ENCODE peak calls at places on chromosomes 13 and 19, in eight cellular contexts. S is cardiac fibroblast, X is choroid plexus epithelial cell, Z is pancreas, B is astrocyte of the spinal cord, C is mucosa of descending colon, M is cardiac muscle cell, O is fibroblast of the aortic adventitia. U is an unnamed sample.

GRCh38 chr19:17475541-17476115 is 5.3 kb downstream of the SLC27A1 start:
- DNase-seq in S (peak; percentile 76), X (peak; percentile 81), Z (peak; percentile 78), B (peak; percentile 64), C (no peak), M (peak; percentile 59), O (peak; percentile 37), U (no peak)

GRCh38 chr13:53920916-53921315 is 892.3 kb downstream of the OLFM4 start:
- DNase-seq in S (no peak), X (no peak), Z (no peak), B (no peak), C (no peak), M (no peak), O (no peak), U (no peak)

GRCh38 chr19:30393046-30393445 is 20.9 kb downstream of the ZNF536 start:
- DNase-seq in S (no peak), X (no peak), Z (no peak), B (no peak), C (no peak), M (no peak), O (no peak), U (no peak)

GRCh38 chr13:21429217-21429616 is 29.9 kb downstream of the ZDHHC20 start:
- DNase-seq in S (no peak), X (no peak), Z (no peak), B (no peak), C (no peak), M (no peak), O (no peak), U (no peak)

GRCh38 chr19:18399008-18399407 is 1.6 kb upstream of the LRRC25 start:
- DNase-seq in S (peak; percentile 58), X (peak; percentile 63), Z (peak; percentile 61), B (no peak), C (no peak), M (no peak), O (peak; percentile 49), U (no peak)

GRCh38 chr19:13430790-13431582 is 75.3 kb downstream of the CACNA1A start:
- DNase-seq in S (peak; percentile 67), X (peak; percentile 50), Z (peak; percentile 27), B (peak; percentile 43), C (peak; percentile 54), M (peak; percentile 50), O (peak; percentile 51), U (no peak)

GRCh38 chr13:104683789-104684188 is 1617.6 kb upstream of the SLC10A2 start:
- DNase-seq in S (no peak), X (no peak), Z (no peak), B (peak; percentile 2), C (no peak), M (peak; percentile 55), O (no peak), U (no peak)

GRCh38 chr13:113832204-113832603 is 31.7 kb downstream of the GAS6 start:
- DNase-seq in S (no peak), X (no peak), Z (no peak), B (no peak), C (no peak), M (no peak), O (no peak), U (no peak)

GRCh38 chr19:1481893-1482360 is 2.9 kb upstream of the C19orf25 start:
- DNase-seq in S (no peak), X (no peak), Z (no peak), B (no peak), C (peak; percentile 29), M (no peak), O (no peak), U (no peak)

GRCh38 chr13:94305463-94305862 is 174.0 kb downstream of the DCT start:
- DNase-seq in S (peak; percentile 81), X (peak; percentile 94), Z (no peak), B (peak; percentile 76), C (no peak), M (no peak), O (peak; percentile 70), U (peak; percentile 74)

GRCh38 chr13:24921003-24921402 is 157.0 kb downstream of the RNF17 start:
- DNase-seq in S (no peak), X (no peak), Z (no peak), B (no peak), C (no peak), M (no peak), O (no peak), U (no peak)

GRCh38 chr19:19946226-19946625 is 45.5 kb downstream of the ZNF93 start:
- DNase-seq in S (no peak), X (no peak), Z (no peak), B (no peak), C (no peak), M (no peak), O (no peak), U (no peak)

GRCh38 chr19:18013210-18013609 is 5.2 kb downstream of the ARRDC2 start:
- DNase-seq in S (no peak), X (no peak), Z (no peak), B (no peak), C (no peak), M (no peak), O (no peak), U (no peak)

GRCh38 chr13:34933349-34933748 is 8.7 kb upstream of the NBEA start:
- DNase-seq in S (no peak), X (no peak), Z (no peak), B (no peak), C (no peak), M (no peak), O (no peak), U (no peak)

GRCh38 chr13:34935841-34936240 is 6.2 kb upstream of the NBEA start:
- DNase-seq in S (no peak), X (no peak), Z (no peak), B (no peak), C (no peak), M (no peak), O (no peak), U (no peak)

GRCh38 chr13:34926513-34926912 is 15.6 kb upstream of the NBEA start:
- DNase-seq in S (peak; percentile 57), X (peak; percentile 79), Z (no peak), B (peak; percentile 65), C (no peak), M (peak; percentile 77), O (peak; percentile 47), U (peak; percentile 18)

GRCh38 chr13:34933786-34934185 is 8.3 kb upstream of the NBEA start:
- DNase-seq in S (no peak), X (no peak), Z (no peak), B (no peak), C (no peak), M (no peak), O (no peak), U (no peak)

GRCh38 chr13:34931572-34931971 is 10.5 kb upstream of the NBEA start:
- DNase-seq in S (peak; percentile 14), X (no peak), Z (no peak), B (no peak), C (no peak), M (no peak), O (no peak), U (peak; percentile 14)
- H3K4me3 ChIP-seq in S (no peak overlapping the region), X (no peak overlapping the region), Z (no peak overlapping the region), B (no peak overlapping the region), C (no peak overlapping the region), M (no peak overlapping the region), O (no peak overlapping the region), U (no peak overlapping the region)

GRCh38 chr13:29501674-29502073 is 93.8 kb downstream of the SLC7A1 start:
- DNase-seq in S (no peak), X (no peak), Z (no peak), B (no peak), C (no peak), M (no peak), O (no peak), U (no peak)

GRCh38 chr13:29504691-29505090 is 90.8 kb downstream of the SLC7A1 start:
- DNase-seq in S (no peak), X (no peak), Z (no peak), B (no peak), C (no peak), M (no peak), O (no peak), U (no peak)

GRCh38 chr13:29500426-29500825 is 95.1 kb downstream of the SLC7A1 start:
- DNase-seq in S (no peak), X (no peak), Z (no peak), B (no peak), C (no peak), M (no peak), O (no peak), U (no peak)

GRCh38 chr13:29503041-29503837 is 92.2 kb downstream of the SLC7A1 start:
- DNase-seq in S (no peak), X (peak; percentile 39), Z (no peak), B (peak; percentile 21), C (no peak), M (no peak), O (peak; percentile 17), U (no peak)

DNA sequence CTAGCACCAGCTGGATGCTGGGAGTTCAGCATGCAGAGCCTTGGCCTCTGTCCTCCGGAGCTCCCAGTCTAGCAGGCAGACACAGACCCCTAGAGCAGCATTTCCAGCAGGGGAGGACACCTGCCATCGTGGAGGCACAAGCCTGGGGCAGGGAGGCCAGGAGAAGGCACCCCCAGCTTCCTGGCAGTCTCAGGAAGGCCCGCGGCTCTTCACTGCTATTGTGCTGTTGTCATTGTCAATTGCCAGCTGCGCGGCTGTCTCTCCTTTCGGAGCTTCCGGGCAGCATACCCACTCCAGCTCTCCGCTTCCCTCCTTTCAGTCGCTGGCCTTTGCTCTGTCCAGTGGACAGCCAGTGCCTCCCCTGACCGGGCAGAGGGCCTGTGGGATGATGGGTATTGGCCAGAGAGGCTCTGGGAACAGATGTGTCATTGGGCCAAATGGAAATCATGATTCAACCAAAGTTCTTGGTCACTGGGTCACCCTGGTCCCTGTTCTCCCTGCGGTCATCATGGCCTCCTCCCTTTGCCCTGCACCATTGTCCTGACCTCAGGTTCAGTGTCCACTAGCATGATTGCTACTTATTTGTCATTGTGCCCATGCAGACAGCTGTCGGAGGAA is 93.0 kb downstream of the SLC7A1 start:
- DNase-seq in S (no peak), X (no peak), Z (no peak), B (no peak), C (no peak), M (no peak), O (no peak), U (no peak)
- H3K4me3 ChIP-seq in S (no peak overlapping the region), X (no peak overlapping the region), Z (no peak overlapping the region), B (no peak overlapping the region), C (no peak overlapping the region), M (no peak overlapping the region), O (no peak overlapping the region), U (no peak overlapping the region)

DNA sequence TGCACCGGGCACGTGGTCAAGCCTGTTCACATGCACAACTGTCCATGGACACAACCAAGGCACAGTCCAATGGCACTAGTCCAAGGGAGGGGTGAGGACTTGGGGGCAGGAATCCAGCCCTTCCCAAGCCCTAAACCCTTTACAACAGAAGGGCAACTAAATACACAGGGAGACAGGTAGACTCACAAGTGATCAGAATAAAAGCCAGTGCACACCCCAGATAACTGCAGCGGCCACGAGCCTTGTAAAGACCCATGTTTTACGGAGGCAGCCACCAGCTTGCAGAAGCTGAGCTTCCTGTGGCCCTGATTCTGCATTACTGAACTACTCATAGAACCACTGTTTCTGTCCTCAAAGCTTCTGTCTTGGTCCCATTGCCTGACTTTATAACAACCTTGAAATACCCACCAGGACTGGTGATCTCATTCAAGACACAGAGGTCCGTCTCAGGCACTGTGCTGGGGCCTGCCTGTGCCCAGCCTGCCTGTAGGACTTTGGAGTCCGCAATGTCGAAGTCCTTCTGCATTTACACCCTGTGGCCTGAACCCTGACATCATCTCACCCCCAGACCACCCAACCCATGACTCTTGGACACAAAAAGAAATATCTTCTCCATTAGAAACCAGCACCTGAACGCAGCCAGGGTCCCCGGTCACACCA is 181.2 kb downstream of the COL4A1 start:
- DNase-seq in S (no peak), X (no peak), Z (no peak), B (no peak), C (no peak), M (no peak), O (no peak), U (no peak)
- H3K4me3 ChIP-seq in S (no peak overlapping the region), X (no peak overlapping the region), Z (no peak overlapping the region), B (no peak overlapping the region), C (no peak overlapping the region), M (no peak overlapping the region), O (no peak overlapping the region), U (no peak overlapping the region)

GRCh38 chr19:42285988-42286348 is 16.0 kb upstream of the PRR19 start:
- DNase-seq in S (no peak), X (no peak), Z (no peak), B (no peak), C (no peak), M (no peak), O (no peak), U (no peak)
- H3K4me3 ChIP-seq in S (no peak overlapping the region), X (peak overlapping the region; percentile 29), Z (peak overlapping the region; percentile 59), B (peak overlapping the region; percentile 69), C (no peak overlapping the region), M (no peak overlapping the region), O (peak overlapping the region; percentile 84), U (peak overlapping the region; percentile 81)

U was measured in skeletal muscle cell.